ENCODE peak calls at places on chromosomes 13 and 19, in six cellular contexts. C is memory B cell; X is NCI-H460; G is GM23248; B is T-cell; H is effector CD4-positive, alpha-beta T cell. Q is an unnamed sample.

GRCh38 chr13:50721664-50721976 is 121.9 kb downstream of the DLEU7 start:
- DNase-seq in C (no peak), X (no peak), G (no peak), B (no peak), H (no peak), Q (no peak)

GRCh38 chr19:52993342-52994178 is 20.2 kb upstream of the ERVV-1 start:
- DNase-seq in C (peak; percentile 60), X (no peak), G (peak; percentile 91), B (peak; percentile 74), H (peak; percentile 76), Q (peak; percentile 66)

GRCh38 chr13:31538067-31539042 is 201.0 kb upstream of the RXFP2 start:
- DNase-seq in C (no peak), X (peak; percentile 7), G (peak; percentile 79), B (no peak), H (no peak), Q (peak; percentile 52)

GRCh38 chr13:30274083-30274482 is 33.3 kb downstream of the KATNAL1 start:
- DNase-seq in C (no peak), X (no peak), G (no peak), B (no peak), H (no peak), Q (no peak)

GRCh38 chr13:29507356-29507755 is 88.1 kb downstream of the SLC7A1 start:
- DNase-seq in C (no peak), X (no peak), G (peak; percentile 40), B (no peak), H (no peak), Q (peak; percentile 53)

GRCh38 chr19:43526884-43527859 is at the start of gene ETHE1:
- DNase-seq in C (peak; percentile 58), X (peak; percentile 41), G (peak; percentile 78), B (peak; percentile 73), H (peak; percentile 61), Q (peak; percentile 51)

GRCh38 chr13:52615134-52615801 is 27.0 kb upstream of the HNRNPA1L2 start:
- DNase-seq in C (no peak), X (no peak), G (no peak), B (no peak), H (no peak), Q (no peak)

GRCh38 chr19:29105629-29106352 is 107.2 kb downstream of the UQCRFS1 start:
- DNase-seq in C (no peak), X (no peak), G (no peak), B (no peak), H (no peak), Q (no peak)

GRCh38 chr13:76723551-76724232 is 162.5 kb downstream of the KCTD12 start:
- DNase-seq in C (no peak), X (no peak), G (peak; percentile 95), B (peak; percentile 24), H (no peak), Q (peak; percentile 96)

GRCh38 chr19:3986260-3987041 is 1.2 kb upstream of the EEF2 start:
- DNase-seq in C (peak; percentile 52), X (peak; percentile 77), G (peak; percentile 92), B (peak; percentile 63), H (no peak), Q (peak; percentile 80)